ENCODE peak calls at places on chromosome 3, in six cellular contexts. U, M, A, X, K and V are unnamed samples.

GRCh38 chr3:179967622-179968021 is 69.1 kb downstream of the PEX5L start:
- DNase-seq in U (no peak), M (peak; percentile 34), A (no peak), X (no peak), K (no peak), V (no peak)

GRCh38 chr3:134937256-134938023 is 142.4 kb downstream of the EPHB1 start:
- DNase-seq in U (peak; percentile 40), M (peak; percentile 21), A (no peak), X (peak; percentile 59), K (no peak), V (no peak)

GRCh38 chr3:63818282-63819150 is 583 bp upstream of the C3orf49 start:
- DNase-seq in U (peak; percentile 67), M (peak; percentile 49), A (peak; percentile 64), X (peak; percentile 72), K (peak; percentile 60), V (peak; percentile 64)

GRCh38 chr3:111917300-111917699 is 58.2 kb downstream of the PHLDB2 start:
- DNase-seq in U (no peak), M (peak; percentile 93), A (no peak), X (no peak), K (no peak), V (no peak)

GRCh38 chr3:18018491-18019177 is 276.2 kb upstream of the TBC1D5 start:
- DNase-seq in U (no peak), M (no peak), A (no peak), X (no peak), K (no peak), V (no peak)

GRCh38 chr3:11128682-11129632 is 25.3 kb upstream of the HRH1 start:
- DNase-seq in U (no peak), M (no peak), A (no peak), X (no peak), K (no peak), V (no peak)

GRCh38 chr3:134600685-134601502 is 49.9 kb downstream of the KY start:
- DNase-seq in U (peak; percentile 65), M (peak; percentile 69), A (peak; percentile 77), X (peak; percentile 79), K (peak; percentile 85), V (peak; percentile 87)

GRCh38 chr3:10816019-10816862 is at the start of gene SLC6A11:
- DNase-seq in U (peak; percentile 3), M (no peak), A (no peak), X (peak; percentile 60), K (peak; percentile 40), V (peak; percentile 36)

GRCh38 chr3:158050461-158050860 is 55.8 kb downstream of the SHOX2 start:
- DNase-seq in U (no peak), M (peak; percentile 61), A (no peak), X (no peak), K (no peak), V (no peak)

GRCh38 chr3:123453675-123454074 is 4.8 kb upstream of the ADCY5 start:
- DNase-seq in U (peak; percentile 17), M (no peak), A (no peak), X (no peak), K (no peak), V (no peak)

GRCh38 chr3:134628884-134629283 is 21.9 kb downstream of the KY start:
- DNase-seq in U (no peak), M (no peak), A (no peak), X (no peak), K (no peak), V (no peak)

GRCh38 chr3:51373658-51374421 is 11.3 kb upstream of the MANF start:
- DNase-seq in U (no peak), M (no peak), A (no peak), X (no peak), K (no peak), V (no peak)

GRCh38 chr3:185297867-185298266 is 44.0 kb upstream of the EHHADH start:
- DNase-seq in U (no peak), M (no peak), A (no peak), X (no peak), K (no peak), V (no peak)

GRCh38 chr3:109910772-109911171 is 573.4 kb upstream of the DPPA4 start:
- DNase-seq in U (no peak), M (no peak), A (no peak), X (no peak), K (no peak), V (no peak)

GRCh38 chr3:71997066-71997653 is 212.2 kb upstream of the PROK2 start:
- DNase-seq in U (no peak), M (no peak), A (no peak), X (no peak), K (no peak), V (no peak)

GRCh38 chr3:107106316-107106715 is 270.9 kb upstream of the CCDC54 start:
- DNase-seq in U (no peak), M (peak; percentile 82), A (no peak), X (no peak), K (no peak), V (no peak)

GRCh38 chr3:115151921-115152320 is 4.8 kb upstream of the ZBTB20 start:
- DNase-seq in U (no peak), M (no peak), A (no peak), X (no peak), K (no peak), V (no peak)

GRCh38 chr3:148746053-148746452 is 48.4 kb downstream of the AGTR1 start:
- DNase-seq in U (no peak), M (no peak), A (no peak), X (no peak), K (no peak), V (no peak)

GRCh38 chr3:184275961-184276910 is at the start of gene ECE2:
- DNase-seq in U (no peak), M (no peak), A (no peak), X (no peak), K (no peak), V (no peak)

GRCh38 chr3:189316296-189317019 is 144.7 kb downstream of the TPRG1 start:
- DNase-seq in U (no peak), M (no peak), A (no peak), X (peak; percentile 12), K (no peak), V (no peak)

GRCh38 chr3:10248984-10249748 is 907 bp downstream of the TATDN2 start:
- DNase-seq in U (no peak), M (peak; percentile 42), A (peak; percentile 14), X (peak; percentile 47), K (peak; percentile 28), V (peak; percentile 16)

GRCh38 chr3:170499562-170500156 is 81.0 kb downstream of the CLDN11 start:
- DNase-seq in U (no peak), M (peak; percentile 54), A (peak; percentile 20), X (peak; percentile 47), K (peak; percentile 60), V (peak; percentile 47)

GRCh38 chr3:54999159-54999558 is 71.3 kb upstream of the LRTM1 start:
- DNase-seq in U (peak; percentile 14), M (peak; percentile 90), A (no peak), X (no peak), K (peak; percentile 53), V (peak; percentile 35)

GRCh38 chr3:4988815-4989648 is 9.8 kb downstream of the BHLHE40 start:
- DNase-seq in U (peak; percentile 4), M (no peak), A (no peak), X (no peak), K (no peak), V (no peak)

GRCh38 chr3:11944052-11944673 is 60.0 kb upstream of the SYN2 start:
- DNase-seq in U (peak; percentile 38), M (peak; percentile 42), A (no peak), X (peak; percentile 50), K (peak; percentile 69), V (peak; percentile 31)

GRCh38 chr3:188689101-188689574 is 482.6 kb upstream of the TPRG1 start:
- DNase-seq in U (no peak), M (no peak), A (peak; percentile 68), X (no peak), K (no peak), V (no peak)

GRCh38 chr3:4981160-4981687 is 2.0 kb downstream of the BHLHE40 start:
- DNase-seq in U (no peak), M (no peak), A (peak; percentile 69), X (no peak), K (no peak), V (no peak)

GRCh38 chr3:101179637-101180036 is 140.7 kb downstream of the IMPG2 start:
- DNase-seq in U (no peak), M (peak; percentile 38), A (no peak), X (no peak), K (no peak), V (no peak)

GRCh38 chr3:13556214-13556613 is 7.3 kb downstream of the FBLN2 start:
- DNase-seq in U (no peak), M (no peak), A (no peak), X (no peak), K (no peak), V (no peak)

GRCh38 chr3:110814170-110815007 is 257.2 kb upstream of the NECTIN3 start:
- DNase-seq in U (no peak), M (peak; percentile 98), A (no peak), X (no peak), K (no peak), V (no peak)

GRCh38 chr3:192816274-192816853 is 89.0 kb upstream of the FGF12 start:
- DNase-seq in U (peak; percentile 75), M (peak; percentile 72), A (peak; percentile 37), X (no peak), K (peak; percentile 14), V (peak; percentile 14)

GRCh38 chr3:100941451-100941850 is 51.8 kb downstream of the ABI3BP start:
- DNase-seq in U (no peak), M (no peak), A (no peak), X (no peak), K (no peak), V (no peak)

GRCh38 chr3:42739401-42740158 is 33.5 kb downstream of the CCDC13 start:
- DNase-seq in U (no peak), M (no peak), A (no peak), X (no peak), K (no peak), V (peak; percentile 2)

GRCh38 chr3:24299801-24300626 is 194.6 kb downstream of the THRB start:
- DNase-seq in U (no peak), M (peak; percentile 62), A (no peak), X (no peak), K (no peak), V (no peak)

GRCh38 chr3:123949606-123950005 is 11.4 kb downstream of the CCDC14 start:
- DNase-seq in U (no peak), M (no peak), A (no peak), X (no peak), K (no peak), V (no peak)

GRCh38 chr3:185572183-185572582 is 13.9 kb upstream of the SENP2 start:
- DNase-seq in U (no peak), M (no peak), A (no peak), X (no peak), K (no peak), V (no peak)

GRCh38 chr3:30606301-30607031 is at the start of gene TGFBR2:
- DNase-seq in U (no peak), M (peak; percentile 100), A (peak; percentile 97), X (peak; percentile 74), K (peak; percentile 77), V (peak; percentile 90)

GRCh38 chr3:124395165-124395564 is 335.1 kb upstream of the UMPS start:
- DNase-seq in U (no peak), M (no peak), A (no peak), X (no peak), K (no peak), V (no peak)

GRCh38 chr3:185502987-185503386 is 4.2 kb upstream of the TMEM41A start:
- DNase-seq in U (no peak), M (no peak), A (no peak), X (no peak), K (no peak), V (no peak)